ENCODE peak calls at places on chromosomes 16 and 17, in five cellular contexts. S is upper lobe of right lung, B is keratinocyte, H is fibroblast of lung, A is uterus. F is an unnamed sample.

GRCh38 chr17:47694818-47695663 is 1.1 kb downstream of the TBKBP1 start:
- DNase-seq in B (no peak), H (peak; percentile 47), S (peak; percentile 86), A (peak; percentile 58), F (no peak)

GRCh38 chr16:75764154-75764768 is 38.0 kb upstream of the CPHXL start:
- DNase-seq in A (peak; percentile 38), S (no peak), H (peak; percentile 60), B (peak; percentile 11), F (no peak)

GRCh38 chr17:29929544-29930398 is at the start of gene SSH2:
- DNase-seq in B (no peak), H (peak; percentile 79), A (peak; percentile 74), S (peak; percentile 96), F (no peak)

GRCh38 chr17:32551186-32551955 is 64.6 kb downstream of the CDK5R1 start:
- DNase-seq in B (peak; percentile 45), H (peak; percentile 84), S (no peak), A (no peak), F (no peak)

GRCh38 chr17:79905832-79906231 is 66.6 kb upstream of the CBX4 start:
- DNase-seq in H (no peak), S (no peak), A (no peak), B (no peak), F (no peak)

GRCh38 chr16:28990375-28991040 is 5.7 kb downstream of the LAT start:
- DNase-seq in H (no peak), A (no peak), S (no peak), B (no peak), F (no peak)

GRCh38 chr17:80025140-80025539 is 10.5 kb downstream of the TBC1D16 start:
- DNase-seq in H (no peak), S (no peak), A (no peak), B (peak; percentile 33), F (no peak)

GRCh38 chr17:27091043-27091497 is 202.8 kb upstream of the WSB1 start:
- DNase-seq in H (no peak), S (no peak), A (no peak), B (no peak), F (no peak)

GRCh38 chr16:4370570-4371480 is 823 bp upstream of the VASN start:
- DNase-seq in A (peak; percentile 88), B (no peak), S (no peak), H (peak; percentile 89), F (no peak)

GRCh38 chr16:30117768-30118167 is 4.4 kb upstream of the GDPD3 start:
- DNase-seq in H (no peak), A (no peak), S (no peak), B (no peak), F (no peak)

GRCh38 chr16:27199747-27200146 is 3.6 kb upstream of the KDM8 start:
- DNase-seq in S (no peak), H (peak; percentile 6), A (no peak), B (no peak), F (no peak)

GRCh38 chr16:89325861-89326471 is 108.5 kb downstream of the ZNF778 start:
- DNase-seq in A (peak; percentile 44), S (peak; percentile 64), B (no peak), H (peak; percentile 82), F (peak; percentile 59)

GRCh38 chr17:3710951-3711383 is 12.7 kb upstream of the HASPIN start:
- DNase-seq in S (no peak), A (no peak), B (no peak), H (peak; percentile 73), F (no peak)

GRCh38 chr16:55672471-55672870 is 16.7 kb downstream of the SLC6A2 start:
- DNase-seq in B (no peak), S (no peak), H (no peak), A (peak; percentile 34), F (peak; percentile 9)

GRCh38 chr16:84774810-84775209 is 45.0 kb upstream of the CRISPLD2 start:
- DNase-seq in S (no peak), B (no peak), H (peak; percentile 79), A (peak; percentile 38), F (peak; percentile 57)

GRCh38 chr16:67719048-67719777 is at the start of gene GFOD2:
- DNase-seq in S (peak; percentile 98), H (peak; percentile 86), B (peak; percentile 82), A (peak; percentile 98), F (peak; percentile 63)

GRCh38 chr17:27457731-27458523 is 1.7 kb downstream of the KSR1 start:
- DNase-seq in B (no peak), A (no peak), S (no peak), H (no peak), F (peak; percentile 62)

GRCh38 chr17:39235555-39236221 is 9.9 kb upstream of the STAC2 start:
- DNase-seq in S (peak; percentile 61), B (no peak), H (peak; percentile 51), A (no peak), F (no peak)

GRCh38 chr17:1720856-1721386 is 3.6 kb upstream of the WDR81 start:
- DNase-seq in B (no peak), H (peak; percentile 41), A (peak; percentile 71), S (peak; percentile 79), F (no peak)

GRCh38 chr16:30787613-30788378 is 791 bp upstream of the ZNF629 start:
- DNase-seq in A (no peak), B (no peak), S (no peak), H (no peak), F (no peak)

GRCh38 chr17:16977932-16978331 is 6.0 kb upstream of the TNFRSF13B start:
- DNase-seq in A (no peak), B (no peak), S (no peak), H (peak; percentile 86), F (peak; percentile 51)

GRCh38 chr17:77273397-77274136 is 132.8 kb downstream of the SEC14L1 start:
- DNase-seq in S (no peak), B (no peak), A (no peak), H (no peak), F (no peak)

GRCh38 chr17:79022507-79022991 is 1.4 kb upstream of the C1QTNF1 start:
- DNase-seq in H (no peak), A (peak; percentile 25), B (no peak), S (peak; percentile 80), F (no peak)

GRCh38 chr17:45246861-45247428 is 14.9 kb downstream of the SPATA32 start:
- DNase-seq in B (no peak), A (no peak), H (peak; percentile 23), S (peak; percentile 71), F (no peak)

GRCh38 chr17:70654706-70655105 is 485.4 kb downstream of the KCNJ2 start:
- DNase-seq in B (no peak), S (no peak), A (no peak), H (no peak), F (no peak)

DNA sequence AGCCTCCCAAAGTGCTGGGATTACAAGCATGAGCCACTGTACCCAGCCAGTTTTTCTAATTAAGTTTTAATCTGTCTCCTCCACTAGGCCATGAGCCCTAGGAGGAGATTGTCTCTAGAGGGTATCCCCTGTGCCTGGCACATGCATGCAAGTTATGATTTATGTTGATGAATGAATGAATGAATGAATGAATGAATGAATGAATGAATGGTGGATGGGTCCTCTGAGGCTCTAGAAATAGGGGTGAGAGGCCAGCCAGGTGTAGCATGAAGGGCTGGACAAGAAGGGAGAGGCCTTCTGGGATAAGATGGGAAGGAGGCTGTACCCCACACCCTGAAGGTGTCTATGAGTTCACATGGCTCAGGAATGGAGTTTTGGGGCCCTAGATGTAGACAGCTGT is 48.8 kb downstream of the EMP2 start:
- DNase-seq in S (no peak), B (no peak), H (no peak), A (no peak), F (no peak)
- H3K4me3 ChIP-seq in S (no peak overlapping the region), B (no peak overlapping the region), H (no peak overlapping the region), A (no peak overlapping the region), F (no peak overlapping the region)

GRCh38 chr17:57584050-57584551 is 161.0 kb downstream of the CCDC182 start:
- DNase-seq in S (no peak), A (no peak), B (no peak), H (no peak), F (peak; percentile 37)

GRCh38 chr17:57582881-57583756 is 162.0 kb downstream of the CCDC182 start:
- DNase-seq in S (no peak), H (no peak), A (no peak), B (no peak), F (no peak)

GRCh38 chr17:57587201-57587870 is 157.8 kb downstream of the CCDC182 start:
- DNase-seq in B (no peak), A (no peak), S (no peak), H (no peak), F (no peak)

GRCh38 chr17:57586099-57586702 is 158.9 kb downstream of the CCDC182 start:
- DNase-seq in B (no peak), H (no peak), S (no peak), A (no peak), F (no peak)

GRCh38 chr17:57585341-57586098 is 159.6 kb downstream of the CCDC182 start:
- DNase-seq in A (no peak), S (no peak), B (no peak), H (no peak), F (no peak)
- TF ChIP-seq CTCF in A (no peak), S (no peak), B (no peak), H (no peak), F (no peak)

DNA sequence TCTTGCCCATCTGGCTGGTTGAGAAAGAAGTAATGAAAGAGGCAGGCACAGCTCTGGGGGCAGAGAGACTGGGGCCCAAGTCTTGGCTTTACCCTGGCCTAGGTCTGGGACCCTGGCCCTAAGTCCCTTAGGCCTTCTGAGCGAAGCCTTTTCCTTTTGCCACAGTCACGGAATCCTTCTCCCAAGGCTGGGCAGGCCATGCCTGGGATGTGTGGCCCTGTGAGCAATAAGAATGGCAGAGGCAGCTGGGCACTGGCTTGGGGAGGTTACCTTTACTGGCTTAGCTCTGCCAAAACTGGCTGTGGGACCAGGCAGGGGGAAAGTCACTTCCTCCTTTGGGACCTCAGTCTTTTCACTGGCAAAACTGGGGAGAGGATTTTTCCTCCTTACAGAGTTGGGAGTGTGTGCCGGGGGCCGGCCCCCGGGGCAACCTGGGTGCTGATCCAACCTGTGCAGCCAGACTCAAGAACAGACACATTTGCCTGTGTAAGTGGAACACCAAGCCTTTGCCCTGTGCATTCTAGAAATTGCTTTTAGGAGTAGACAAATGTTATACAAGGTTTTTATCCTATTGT is 12.9 kb downstream of the FOXF1 start:
- DNase-seq in B (no peak), A (no peak), S (peak; percentile 44), H (no peak), F (no peak)
- H3K36me3 ChIP-seq in B (no peaks in the 10 kb centered on the region), A (no peaks in the 10 kb centered on the region), S (no peaks in the 10 kb centered on the region), H (no peaks in the 10 kb centered on the region), F (no peaks in the 10 kb centered on the region)

DNA sequence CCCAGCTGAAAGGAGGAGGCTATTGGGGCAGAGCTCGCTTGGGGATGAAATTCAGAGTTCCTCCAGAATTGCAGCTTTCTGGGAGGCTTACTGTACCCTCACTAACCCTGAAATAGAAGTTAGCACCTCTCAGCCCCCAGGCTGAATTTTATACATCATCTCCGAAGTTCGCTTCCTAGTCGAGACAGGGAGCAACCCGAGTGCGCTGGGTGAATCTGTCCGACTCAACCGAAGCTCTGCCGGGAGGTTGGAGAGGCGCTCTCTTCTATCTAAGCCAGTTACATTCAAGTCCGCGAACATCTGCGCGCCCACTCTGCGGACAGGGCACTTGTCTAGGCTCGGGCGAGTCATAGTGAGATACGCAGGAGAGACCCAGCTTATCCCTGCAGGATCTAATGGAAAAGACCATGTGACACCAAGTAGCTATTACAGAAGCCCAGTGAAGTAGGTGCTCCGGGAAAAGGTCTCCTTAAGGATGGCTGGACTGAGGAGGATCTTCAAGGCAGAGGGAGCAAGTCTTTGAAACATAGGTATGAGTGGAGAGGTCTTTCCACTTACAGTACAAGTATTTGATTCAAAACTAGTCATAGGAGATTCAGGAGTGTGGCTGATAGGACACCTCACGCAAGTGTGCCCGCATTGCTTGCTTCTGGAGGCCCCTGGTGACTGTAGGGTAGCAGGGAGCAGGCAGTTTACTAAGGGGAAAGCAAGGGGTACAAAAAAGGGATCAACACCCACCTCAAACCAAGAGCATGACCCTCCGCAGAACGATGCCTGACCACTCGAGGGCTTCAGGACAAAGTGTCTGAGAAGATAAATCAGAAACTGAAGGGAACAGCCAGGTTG is 667 bp upstream of the HES7 start:
- DNase-seq in B (no peak), S (no peak), H (peak; percentile 11), A (no peak), F (no peak)
- H3K4me3 ChIP-seq in B (peak overlapping the region; percentile 1), S (peak overlapping the region; percentile 67), H (peak overlapping the region; percentile 65), A (peak overlapping the region; percentile 43), F (peak overlapping the region; percentile 13)